ENCODE peak calls at places on chromosomes 12 and 14, in six cellular contexts. One of them, this sample, is unnamed.

GRCh38 chr14:89276424-89276975 is 140.5 kb downstream of the FOXN3 start:
- DNase-seq in GM23248: no peak
- DNase-seq in astrocyte: peak; percentile 91
- DNase-seq in DND-41: peak; percentile 35
- DNase-seq in SK-N-SH: no peak
- DNase-seq in mesendoderm: no peak
- DNase-seq in this sample: no peak

GRCh38 chr12:13000935-13001724 is 1.1 kb upstream of the HEBP1 start:
- DNase-seq in GM23248: peak; percentile 83
- DNase-seq in astrocyte: peak; percentile 29
- DNase-seq in DND-41: no peak
- DNase-seq in SK-N-SH: peak; percentile 93
- DNase-seq in mesendoderm: peak; percentile 74
- DNase-seq in this sample: peak; percentile 91

GRCh38 chr14:58866386-58866785 is 228.6 kb downstream of the DACT1 start:
- DNase-seq in GM23248: peak; percentile 8
- DNase-seq in astrocyte: no peak
- DNase-seq in DND-41: no peak
- DNase-seq in SK-N-SH: no peak
- DNase-seq in mesendoderm: peak; percentile 17
- DNase-seq in this sample: no peak

GRCh38 chr14:81625343-81625742 is 91.7 kb upstream of the SEL1L start:
- DNase-seq in GM23248: peak; percentile 42
- DNase-seq in astrocyte: no peak
- DNase-seq in DND-41: no peak
- DNase-seq in SK-N-SH: peak; percentile 17
- DNase-seq in mesendoderm: peak; percentile 44
- DNase-seq in this sample: no peak

GRCh38 chr12:9798008-9798619 is 29.2 kb upstream of the KLRF1 start:
- DNase-seq in GM23248: peak; percentile 21
- DNase-seq in astrocyte: peak; percentile 57
- DNase-seq in DND-41: peak; percentile 84
- DNase-seq in SK-N-SH: no peak
- DNase-seq in mesendoderm: peak; percentile 92
- DNase-seq in this sample: peak; percentile 90

GRCh38 chr12:93154753-93155475 is 222.8 kb upstream of the NUDT4 start:
- DNase-seq in GM23248: peak; percentile 51
- DNase-seq in astrocyte: no peak
- DNase-seq in DND-41: no peak
- DNase-seq in SK-N-SH: no peak
- DNase-seq in mesendoderm: no peak
- DNase-seq in this sample: no peak

GRCh38 chr12:43291516-43291915 is 260.5 kb downstream of the ADAMTS20 start:
- DNase-seq in GM23248: peak; percentile 79
- DNase-seq in astrocyte: peak; percentile 91
- DNase-seq in DND-41: no peak
- DNase-seq in SK-N-SH: no peak
- DNase-seq in mesendoderm: no peak
- DNase-seq in this sample: no peak

GRCh38 chr14:89384023-89384422 is 33.0 kb downstream of the FOXN3 start:
- DNase-seq in GM23248: no peak
- DNase-seq in astrocyte: no peak
- DNase-seq in DND-41: peak; percentile 92
- DNase-seq in SK-N-SH: no peak
- DNase-seq in mesendoderm: no peak
- DNase-seq in this sample: peak; percentile 25

GRCh38 chr14:46290706-46291105 is 360.9 kb downstream of the RPL10L start:
- DNase-seq in GM23248: no peak
- DNase-seq in astrocyte: no peak
- DNase-seq in DND-41: no peak
- DNase-seq in SK-N-SH: no peak
- DNase-seq in mesendoderm: no peak
- DNase-seq in this sample: no peak

GRCh38 chr12:122067966-122068365 is 10.6 kb upstream of the MLXIP start:
- DNase-seq in GM23248: no peak
- DNase-seq in astrocyte: peak; percentile 74
- DNase-seq in DND-41: peak; percentile 52
- DNase-seq in SK-N-SH: no peak
- DNase-seq in mesendoderm: no peak
- DNase-seq in this sample: no peak

GRCh38 chr12:26789731-26790644 is 43.0 kb downstream of the ITPR2 start:
- DNase-seq in GM23248: peak; percentile 84
- DNase-seq in astrocyte: peak; percentile 78
- DNase-seq in DND-41: no peak
- DNase-seq in SK-N-SH: no peak
- DNase-seq in mesendoderm: no peak
- DNase-seq in this sample: no peak

GRCh38 chr12:78035913-78036658 is 205.4 kb downstream of the NAV3 start:
- DNase-seq in GM23248: no peak
- DNase-seq in astrocyte: peak; percentile 20
- DNase-seq in DND-41: no peak
- DNase-seq in SK-N-SH: peak; percentile 29
- DNase-seq in mesendoderm: no peak
- DNase-seq in this sample: peak; percentile 55

GRCh38 chr14:76872796-76873432 is 46.7 kb downstream of the LRRC74A start:
- DNase-seq in GM23248: peak; percentile 63
- DNase-seq in astrocyte: no peak
- DNase-seq in DND-41: peak; percentile 72
- DNase-seq in SK-N-SH: peak; percentile 80
- DNase-seq in mesendoderm: peak; percentile 53
- DNase-seq in this sample: peak; percentile 89

GRCh38 chr12:131603106-131604033 is 107.5 kb upstream of the SFSWAP start:
- DNase-seq in GM23248: no peak
- DNase-seq in astrocyte: no peak
- DNase-seq in DND-41: no peak
- DNase-seq in SK-N-SH: no peak
- DNase-seq in mesendoderm: no peak
- DNase-seq in this sample: no peak

GRCh38 chr12:62749586-62749985 is 185.4 kb downstream of the PPM1H start:
- DNase-seq in GM23248: no peak
- DNase-seq in astrocyte: no peak
- DNase-seq in DND-41: no peak
- DNase-seq in SK-N-SH: no peak
- DNase-seq in mesendoderm: no peak
- DNase-seq in this sample: no peak

GRCh38 chr12:95083938-95084337 is 10.5 kb upstream of the NR2C1 start:
- DNase-seq in GM23248: peak; percentile 23
- DNase-seq in astrocyte: peak; percentile 75
- DNase-seq in DND-41: no peak
- DNase-seq in SK-N-SH: no peak
- DNase-seq in mesendoderm: peak; percentile 92
- DNase-seq in this sample: no peak

GRCh38 chr12:83320350-83320749 is 633.6 kb downstream of the TMTC2 start:
- DNase-seq in GM23248: no peak
- DNase-seq in astrocyte: no peak
- DNase-seq in DND-41: no peak
- DNase-seq in SK-N-SH: no peak
- DNase-seq in mesendoderm: no peak
- DNase-seq in this sample: no peak

GRCh38 chr14:55976219-55976618 is 142.0 kb upstream of the PELI2 start:
- DNase-seq in GM23248: no peak
- DNase-seq in astrocyte: no peak
- DNase-seq in DND-41: no peak
- DNase-seq in SK-N-SH: no peak
- DNase-seq in mesendoderm: no peak
- DNase-seq in this sample: no peak

GRCh38 chr14:22657861-22658260 is 13.7 kb upstream of the OR6J1 start:
- DNase-seq in GM23248: peak; percentile 62
- DNase-seq in astrocyte: peak; percentile 48
- DNase-seq in DND-41: no peak
- DNase-seq in SK-N-SH: no peak
- DNase-seq in mesendoderm: peak; percentile 33
- DNase-seq in this sample: no peak

GRCh38 chr14:51576899-51577298 is 74.8 kb upstream of the FRMD6 start:
- DNase-seq in GM23248: peak; percentile 78
- DNase-seq in astrocyte: peak; percentile 33
- DNase-seq in DND-41: no peak
- DNase-seq in SK-N-SH: no peak
- DNase-seq in mesendoderm: no peak
- DNase-seq in this sample: no peak

GRCh38 chr12:87274594-87275245 is 754.5 kb downstream of the C12orf50 start:
- DNase-seq in GM23248: peak; percentile 42
- DNase-seq in astrocyte: peak; percentile 42
- DNase-seq in DND-41: no peak
- DNase-seq in SK-N-SH: peak; percentile 17
- DNase-seq in mesendoderm: peak; percentile 54
- DNase-seq in this sample: no peak

GRCh38 chr12:82691513-82691912 is 4.8 kb downstream of the TMTC2 start:
- DNase-seq in GM23248: no peak
- DNase-seq in astrocyte: no peak
- DNase-seq in DND-41: no peak
- DNase-seq in SK-N-SH: no peak
- DNase-seq in mesendoderm: peak; percentile 42
- DNase-seq in this sample: no peak

GRCh38 chr12:75481013-75481705 is 604 bp downstream of the GLIPR1 start:
- DNase-seq in GM23248: peak; percentile 34
- DNase-seq in astrocyte: no peak
- DNase-seq in DND-41: no peak
- DNase-seq in SK-N-SH: no peak
- DNase-seq in mesendoderm: no peak
- DNase-seq in this sample: no peak

GRCh38 chr12:71335668-71336257 is 103.8 kb upstream of the LGR5 start:
- DNase-seq in GM23248: no peak
- DNase-seq in astrocyte: no peak
- DNase-seq in DND-41: no peak
- DNase-seq in SK-N-SH: no peak
- DNase-seq in mesendoderm: no peak
- DNase-seq in this sample: no peak

GRCh38 chr12:19572920-19573558 is 133.7 kb downstream of the AEBP2 start:
- DNase-seq in GM23248: peak; percentile 48
- DNase-seq in astrocyte: peak; percentile 47
- DNase-seq in DND-41: peak; percentile 59
- DNase-seq in SK-N-SH: peak; percentile 15
- DNase-seq in mesendoderm: peak; percentile 88
- DNase-seq in this sample: peak; percentile 89

GRCh38 chr12:105378821-105379400 is 48.4 kb downstream of the C12orf75 start:
- DNase-seq in GM23248: peak; percentile 47
- DNase-seq in astrocyte: no peak
- DNase-seq in DND-41: no peak
- DNase-seq in SK-N-SH: peak; percentile 28
- DNase-seq in mesendoderm: peak; percentile 22
- DNase-seq in this sample: peak; percentile 68

GRCh38 chr12:67043771-67044170 is 225.4 kb upstream of the CAND1 start:
- DNase-seq in GM23248: no peak
- DNase-seq in astrocyte: peak; percentile 12
- DNase-seq in DND-41: no peak
- DNase-seq in SK-N-SH: no peak
- DNase-seq in mesendoderm: no peak
- DNase-seq in this sample: no peak

GRCh38 chr12:67042697-67043131 is 226.4 kb upstream of the CAND1 start:
- DNase-seq in GM23248: peak; percentile 1
- DNase-seq in astrocyte: peak; percentile 71
- DNase-seq in DND-41: no peak
- DNase-seq in SK-N-SH: no peak
- DNase-seq in mesendoderm: peak; percentile 73
- DNase-seq in this sample: peak; percentile 82

GRCh38 chr12:67038486-67038885 is 230.7 kb upstream of the CAND1 start:
- DNase-seq in GM23248: no peak
- DNase-seq in astrocyte: no peak
- DNase-seq in DND-41: no peak
- DNase-seq in SK-N-SH: no peak
- DNase-seq in mesendoderm: no peak
- DNase-seq in this sample: no peak

GRCh38 chr12:67039995-67040860 is 228.9 kb upstream of the CAND1 start:
- DNase-seq in GM23248: no peak
- DNase-seq in astrocyte: no peak
- DNase-seq in DND-41: no peak
- DNase-seq in SK-N-SH: no peak
- DNase-seq in mesendoderm: no peak
- DNase-seq in this sample: no peak

GRCh38 chr12:67040861-67041137 is 228.4 kb upstream of the CAND1 start:
- DNase-seq in GM23248: no peak
- DNase-seq in astrocyte: no peak
- DNase-seq in DND-41: no peak
- DNase-seq in SK-N-SH: no peak
- DNase-seq in mesendoderm: no peak
- DNase-seq in this sample: no peak
- H3K9ac ChIP-seq in GM23248: no peak overlapping the region
- H3K9ac ChIP-seq in astrocyte: no peak overlapping the region
- H3K9ac ChIP-seq in DND-41: no peak overlapping the region
- H3K9ac ChIP-seq in SK-N-SH: no peak overlapping the region
- H3K9ac ChIP-seq in mesendoderm: no peak overlapping the region
- H3K9ac ChIP-seq in this sample: no peak overlapping the region

GRCh38 chr14:74886001-74886400 is 4.3 kb downstream of the DLST start:
- DNase-seq in GM23248: peak; percentile 97
- DNase-seq in astrocyte: peak; percentile 93
- DNase-seq in DND-41: no peak
- DNase-seq in SK-N-SH: no peak
- DNase-seq in mesendoderm: peak; percentile 74
- DNase-seq in this sample: peak; percentile 75
- H3K4me1 ChIP-seq in GM23248: peaks cover 55% of the 10 kb centered on the region
- H3K4me1 ChIP-seq in astrocyte: peaks cover 22% of the 10 kb centered on the region
- H3K4me1 ChIP-seq in DND-41: peaks cover 40% of the 10 kb centered on the region
- H3K4me1 ChIP-seq in SK-N-SH: peaks cover 26% of the 10 kb centered on the region
- H3K4me1 ChIP-seq in mesendoderm: peaks cover 10% of the 10 kb centered on the region
- H3K4me1 ChIP-seq in this sample: peaks cover 13% of the 10 kb centered on the region

DNA sequence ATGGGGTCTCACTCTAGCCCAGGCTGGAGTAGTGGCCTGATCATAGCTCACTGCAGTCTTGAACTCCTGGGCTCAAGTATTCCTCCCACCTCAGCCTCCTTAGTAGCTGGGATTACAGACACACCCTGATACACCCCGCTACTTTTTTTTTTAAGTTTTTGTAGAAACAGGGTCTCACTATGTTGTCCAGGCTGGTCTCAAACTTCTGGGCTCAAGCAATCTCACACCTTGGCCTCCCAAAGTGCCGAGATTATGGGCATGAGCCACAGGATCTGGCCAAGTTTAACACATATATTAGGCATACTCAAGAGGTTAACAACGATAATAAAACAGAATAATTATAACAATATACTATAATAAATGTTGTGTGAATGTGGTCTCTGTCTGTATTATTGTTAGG is 25.8 kb downstream of the PPTC7 start:
- DNase-seq in GM23248: no peak
- DNase-seq in astrocyte: no peak
- DNase-seq in DND-41: no peak
- DNase-seq in SK-N-SH: no peak
- DNase-seq in mesendoderm: no peak
- DNase-seq in this sample: no peak
- H3K27ac ChIP-seq in GM23248: no peak overlapping the region
- H3K27ac ChIP-seq in astrocyte: no peak overlapping the region
- H3K27ac ChIP-seq in DND-41: no peak overlapping the region
- H3K27ac ChIP-seq in SK-N-SH: no peak overlapping the region
- H3K27ac ChIP-seq in mesendoderm: no peak overlapping the region
- H3K27ac ChIP-seq in this sample: no peak overlapping the region

DNA sequence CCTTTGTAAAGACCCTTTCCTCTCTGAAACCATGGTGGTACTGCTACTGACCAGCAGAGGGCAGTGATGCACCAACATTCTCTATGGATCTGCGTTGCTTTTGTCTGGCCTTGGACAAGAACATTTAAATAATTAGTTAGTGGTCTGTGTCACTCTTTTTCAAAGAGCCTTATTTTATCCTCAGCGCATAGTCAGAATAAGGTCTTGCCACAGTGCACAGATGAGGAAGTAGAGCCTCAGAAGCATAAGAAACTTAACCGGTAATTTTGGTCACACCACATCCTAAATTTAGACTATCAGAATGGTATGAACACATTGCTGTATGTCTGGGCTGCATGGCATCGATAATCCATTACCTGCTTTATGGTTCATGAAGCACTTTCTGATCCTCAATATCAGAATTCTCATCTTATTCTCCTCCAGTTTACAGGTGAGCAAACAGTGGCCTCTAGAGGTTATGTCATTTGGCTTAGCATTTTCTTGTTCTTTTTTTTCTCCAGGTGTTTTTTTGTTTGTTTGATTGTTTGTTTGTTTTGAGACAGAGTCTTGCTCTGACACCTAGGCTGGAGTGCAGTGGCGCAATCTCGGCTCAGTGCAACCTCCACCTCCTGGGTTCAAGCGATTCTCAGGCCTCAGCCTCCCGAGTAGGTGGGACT is 23.7 kb upstream of the IFT81 start:
- DNase-seq in GM23248: peak; percentile 74
- DNase-seq in astrocyte: peak; percentile 52
- DNase-seq in DND-41: peak; percentile 71
- DNase-seq in SK-N-SH: peak; percentile 65
- DNase-seq in mesendoderm: peak; percentile 83
- DNase-seq in this sample: peak; percentile 93
- H3K9ac ChIP-seq in GM23248: no peak overlapping the region
- H3K9ac ChIP-seq in astrocyte: no peak overlapping the region
- H3K9ac ChIP-seq in DND-41: no peak overlapping the region
- H3K9ac ChIP-seq in SK-N-SH: no peak overlapping the region
- H3K9ac ChIP-seq in mesendoderm: no peak overlapping the region
- H3K9ac ChIP-seq in this sample: no peak overlapping the region

This sample was measured in endodermal cell.